ENCODE peak calls at places on chromosomes 7 and 10, in six cellular contexts. N, L, C, V, S and B are unnamed samples.

GRCh38 chr10:1287493-1288480 is 231.6 kb downstream of the WDR37 start:
- DNase-seq in N (no peak), L (no peak), C (no peak), V (no peak), S (no peak), B (no peak)

GRCh38 chr7:154744226-154744860 is 258.6 kb downstream of the PAXIP1 start:
- DNase-seq in N (peak), L (no peak), C (peak), V (peak), S (no peak), B (no peak)

GRCh38 chr7:90994121-90994520 is 270.1 kb upstream of the FZD1 start:
- DNase-seq in N (no peak), L (no peak), C (no peak), V (no peak), S (no peak), B (no peak)

GRCh38 chr7:6402041-6402440 is 45.7 kb downstream of the DAGLB start:
- DNase-seq in N (no peak), L (no peak), C (no peak), V (no peak), S (no peak), B (no peak)

GRCh38 chr7:31336202-31337035 is 4.1 kb downstream of the NEUROD6 start:
- DNase-seq in N (peak), L (no peak), C (no peak), V (no peak), S (no peak), B (no peak)

GRCh38 chr7:158827411-158828342 is 1.6 kb downstream of the ESYT2 start:
- DNase-seq in N (no peak), L (no peak), C (no peak), V (no peak), S (peak), B (no peak)

GRCh38 chr10:29648114-29648982 is 13.6 kb upstream of the SVIL start:
- DNase-seq in N (no peak), L (no peak), C (no peak), V (no peak), S (no peak), B (no peak)

GRCh38 chr7:93711926-93712325 is 137.4 kb upstream of the CALCR start:
- DNase-seq in N (no peak), L (no peak), C (no peak), V (no peak), S (no peak), B (no peak)

GRCh38 chr7:110544199-110544598 is 546.7 kb upstream of the LRRN3 start:
- DNase-seq in N (no peak), L (no peak), C (no peak), V (no peak), S (no peak), B (no peak)

GRCh38 chr10:84820596-84820995 is 492.2 kb downstream of the CCSER2 start:
- DNase-seq in N (no peak), L (no peak), C (no peak), V (no peak), S (peak), B (no peak)

GRCh38 chr7:121166885-121167284 is 161.9 kb upstream of the WNT16 start:
- DNase-seq in N (no peak), L (no peak), C (no peak), V (no peak), S (no peak), B (no peak)

GRCh38 chr10:46787321-46787615 is 124.0 kb upstream of the PTPN20 start:
- DNase-seq in N (no peak), L (no peak), C (peak), V (peak), S (peak), B (no peak)

GRCh38 chr10:32790483-32790882 is 167.5 kb downstream of the ITGB1 start:
- DNase-seq in N (no peak), L (no peak), C (no peak), V (no peak), S (no peak), B (no peak)

GRCh38 chr10:15172306-15172840 is 3.9 kb upstream of the NMT2 start:
- DNase-seq in N (no peak), L (no peak), C (no peak), V (peak), S (peak), B (no peak)

GRCh38 chr10:17229967-17230682 is 2.1 kb downstream of the VIM start:
- DNase-seq in N (peak), L (peak), C (peak), V (peak), S (peak), B (peak)

GRCh38 chr10:61142987-61143386 is 199.0 kb upstream of the RHOBTB1 start:
- DNase-seq in N (no peak), L (no peak), C (no peak), V (no peak), S (no peak), B (no peak)

GRCh38 chr7:144842377-144842851 is 6.6 kb upstream of the TPK1 start:
- DNase-seq in N (peak), L (no peak), C (peak), V (peak), S (peak), B (no peak)

GRCh38 chr10:117005454-117006055 is 568 bp upstream of the SHTN1 start:
- DNase-seq in N (peak), L (no peak), C (peak), V (peak), S (peak), B (peak)

GRCh38 chr7:2633538-2634264 is 1.9 kb downstream of the TTYH3 start:
- DNase-seq in N (peak), L (peak), C (peak), V (peak), S (peak), B (peak)

GRCh38 chr7:93043393-93043985 is 74.3 kb downstream of the SAMD9 start:
- DNase-seq in N (peak), L (no peak), C (no peak), V (peak), S (peak), B (no peak)

GRCh38 chr10:3427846-3428442 is 255.4 kb upstream of the PITRM1 start:
- DNase-seq in N (no peak), L (peak), C (no peak), V (no peak), S (no peak), B (no peak)

GRCh38 chr7:9657257-9657656 is 1223.8 kb downstream of the NXPH1 start:
- DNase-seq in N (no peak), L (no peak), C (no peak), V (no peak), S (no peak), B (no peak)

GRCh38 chr7:94395141-94396041 is 696 bp downstream of the COL1A2 start:
- DNase-seq in N (peak), L (no peak), C (peak), V (peak), S (peak), B (peak)

GRCh38 chr7:139618482-139619366 is 95.2 kb downstream of the CLEC2L start:
- DNase-seq in N (peak), L (no peak), C (peak), V (peak), S (peak), B (no peak)

GRCh38 chr7:131511774-131512535 is 44.5 kb downstream of the PODXL start:
- DNase-seq in N (no peak), L (no peak), C (no peak), V (no peak), S (no peak), B (no peak)

GRCh38 chr7:55273186-55273980 is 91.8 kb upstream of the LANCL2 start:
- DNase-seq in N (no peak), L (no peak), C (no peak), V (no peak), S (no peak), B (no peak)

GRCh38 chr7:55271661-55272060 is 93.5 kb upstream of the LANCL2 start:
- DNase-seq in N (no peak), L (no peak), C (no peak), V (no peak), S (no peak), B (no peak)

GRCh38 chr7:55274156-55274555 is 91.0 kb upstream of the LANCL2 start:
- DNase-seq in N (no peak), L (no peak), C (no peak), V (no peak), S (no peak), B (no peak)

GRCh38 chr7:55271069-55271468 is 94.1 kb upstream of the LANCL2 start:
- DNase-seq in N (no peak), L (no peak), C (no peak), V (no peak), S (no peak), B (no peak)

GRCh38 chr7:55272328-55272727 is 92.8 kb upstream of the LANCL2 start:
- DNase-seq in N (no peak), L (no peak), C (no peak), V (no peak), S (no peak), B (no peak)
- H3K27ac ChIP-seq in N (no peak), L (no peak), C (no peak), V (no peak), S (no peak), B (no peak)

GRCh38 chr7:107920048-107920772 is 29.2 kb downstream of the DLD start:
- DNase-seq in N (no peak), L (no peak), C (no peak), V (no peak), S (no peak), B (no peak)
- H3K27ac ChIP-seq in N (no peak), L (no peak), C (no peak), V (no peak), S (no peak), B (no peak)

GRCh38 chr7:129646369-129647021 is 35.0 kb downstream of the NRF1 start:
- DNase-seq in N (peak), L (no peak), C (no peak), V (no peak), S (no peak), B (no peak)
- H3K27ac ChIP-seq in N (peak), L (no peak), C (no peak), V (no peak), S (no peak), B (no peak)

DNA sequence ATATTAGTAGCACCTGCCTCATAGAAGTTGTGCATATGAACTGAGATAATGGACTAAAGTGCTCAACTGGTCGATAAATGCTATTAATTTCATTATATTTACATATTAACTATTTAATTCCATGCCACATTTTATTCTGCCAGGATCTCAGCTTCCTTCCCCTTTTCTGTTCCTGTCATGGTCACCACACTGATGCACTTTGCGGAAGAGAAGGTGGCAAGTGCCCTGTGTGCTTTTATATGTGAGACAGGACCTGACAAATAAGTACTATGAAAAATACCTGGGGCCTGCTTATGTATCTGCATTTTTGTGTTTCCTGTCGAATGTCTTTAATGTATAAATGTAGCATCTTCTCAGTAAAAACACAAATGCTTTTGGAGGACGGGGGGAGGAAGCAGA is 12.2 kb downstream of the ATP6V0E2 start:
- DNase-seq in N (no peak), L (no peak), C (no peak), V (no peak), S (no peak), B (no peak)
- H3K27ac ChIP-seq in N (no peak), L (no peak), C (no peak), V (no peak), S (no peak), B (no peak)

GRCh38 chr7:82335001-82335400 is 108.6 kb downstream of the CACNA2D1 start:
- DNase-seq in N (no peak), L (no peak), C (no peak), V (no peak), S (no peak), B (no peak)
- H3K27ac ChIP-seq in N (no peak), L (peak), C (no peak), V (no peak), S (no peak), B (no peak)

DNA sequence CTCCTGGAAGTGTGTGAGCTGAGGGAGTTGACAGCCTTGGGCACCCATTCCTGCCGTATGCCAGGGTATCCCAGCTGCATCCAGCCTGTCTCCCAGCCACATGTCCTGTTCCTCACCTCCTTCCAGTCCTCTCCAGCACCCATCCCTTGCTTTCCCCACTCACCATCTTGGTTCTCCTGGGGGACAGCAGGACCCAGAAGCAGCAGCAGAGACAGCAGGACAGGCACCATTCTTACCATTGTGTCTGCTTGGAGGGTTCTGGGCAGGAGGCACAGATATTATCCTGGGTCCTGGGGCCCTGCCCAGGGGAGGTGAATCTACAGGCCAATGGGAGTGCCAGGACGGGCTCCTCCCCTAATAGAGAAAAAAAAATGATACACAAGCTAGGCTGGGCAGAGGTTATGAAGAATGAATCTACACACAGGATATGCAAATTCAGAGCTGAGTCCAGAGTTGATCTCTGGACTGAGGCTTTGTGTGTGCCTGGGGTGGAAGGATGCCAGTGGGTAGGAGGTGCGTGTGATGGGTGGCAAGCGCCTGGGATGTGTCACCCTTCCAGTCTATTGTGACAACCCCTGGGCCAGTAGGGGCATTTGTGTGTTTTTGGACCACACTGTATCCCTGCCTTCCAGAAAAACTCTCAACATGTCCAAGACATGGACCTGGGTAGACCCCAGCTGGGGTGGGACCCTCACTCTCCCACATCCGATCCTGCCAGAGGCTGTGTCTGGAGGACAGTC is at the start of gene AZGP1:
- DNase-seq in N (no peak), L (no peak), C (no peak), V (peak), S (peak), B (no peak)
- H3K27ac ChIP-seq in N (no peak), L (no peak), C (no peak), V (no peak), S (no peak), B (no peak)